ENCODE peak calls at places on chromosomes 6 and 20, in seven cellular contexts. U, T, N, C, F, O and G are unnamed samples. For H3K4me1, the result is how much of the 10 kb centered on the place peaks cover.

GRCh38 chr6:31356946-31357466 is at the start of gene HLA-B:
- DNase-seq in U (peak), T (peak), N (peak), C (peak), F (peak), O (peak), G (peak)

GRCh38 chr6:83708970-83709747 is at the start of gene SNAP91:
- DNase-seq in U (no peak), T (no peak), N (no peak), C (peak), F (peak), O (peak), G (no peak)

GRCh38 chr20:51500936-51501335 is 41.6 kb downstream of the NFATC2 start:
- DNase-seq in U (no peak), T (no peak), N (no peak), C (no peak), F (no peak), O (no peak), G (no peak)

GRCh38 chr20:49215232-49215631 is 4.0 kb upstream of the DDX27 start:
- DNase-seq in U (no peak), T (no peak), N (no peak), C (no peak), F (no peak), O (no peak), G (no peak)

GRCh38 chr6:159788757-159789376 is 535 bp downstream of the TCP1 start:
- DNase-seq in U (no peak), T (no peak), N (no peak), C (peak), F (no peak), O (no peak), G (peak)

GRCh38 chr6:72746276-72746675 is 124.4 kb downstream of the KCNQ5 start:
- DNase-seq in U (no peak), T (no peak), N (no peak), C (no peak), F (no peak), O (no peak), G (no peak)

GRCh38 chr6:44494011-44494501 is 106.5 kb downstream of the CDC5L start:
- DNase-seq in U (no peak), T (peak), N (no peak), C (no peak), F (no peak), O (no peak), G (no peak)

GRCh38 chr20:43322851-43323250 is 133.1 kb upstream of the PTPRT start:
- DNase-seq in U (no peak), T (no peak), N (no peak), C (no peak), F (no peak), O (no peak), G (no peak)

GRCh38 chr20:47370850-47371782 is 14.6 kb upstream of the ZMYND8 start:
- DNase-seq in U (no peak), T (no peak), N (no peak), C (no peak), F (no peak), O (no peak), G (no peak)

GRCh38 chr6:16474834-16475781 is 236.7 kb downstream of the GMPR start:
- DNase-seq in U (no peak), T (no peak), N (no peak), C (no peak), F (no peak), O (no peak), G (no peak)

GRCh38 chr6:117130125-117130524 is 135.2 kb upstream of the VGLL2 start:
- DNase-seq in U (no peak), T (no peak), N (no peak), C (no peak), F (no peak), O (no peak), G (no peak)

GRCh38 chr6:33613794-33614166 is 7.3 kb upstream of the ITPR3 start:
- DNase-seq in U (no peak), T (no peak), N (no peak), C (peak), F (no peak), O (no peak), G (no peak)

GRCh38 chr20:35238170-35238569 is 11.7 kb downstream of the MMP24 start:
- DNase-seq in U (no peak), T (no peak), N (no peak), C (no peak), F (no peak), O (no peak), G (no peak)

GRCh38 chr20:3452690-3453089 is 18.1 kb upstream of the ATRN start:
- DNase-seq in U (no peak), T (no peak), N (no peak), C (no peak), F (no peak), O (no peak), G (no peak)

GRCh38 chr6:90288404-90288803 is 8.2 kb downstream of the BACH2 start:
- DNase-seq in U (no peak), T (no peak), N (no peak), C (no peak), F (no peak), O (no peak), G (no peak)

GRCh38 chr6:130575971-130576370 is 210.2 kb downstream of the TMEM200A start:
- DNase-seq in U (no peak), T (no peak), N (no peak), C (no peak), F (no peak), O (no peak), G (no peak)

GRCh38 chr6:37137881-37138568 is 31.9 kb upstream of the PIM1 start:
- DNase-seq in U (no peak), T (no peak), N (no peak), C (no peak), F (peak), O (no peak), G (no peak)

GRCh38 chr6:91167846-91168245 is 581.0 kb upstream of the MAP3K7 start:
- DNase-seq in U (no peak), T (no peak), N (no peak), C (no peak), F (no peak), O (no peak), G (no peak)

GRCh38 chr6:78157606-78158005 is 504.8 kb downstream of the MEI4 start:
- DNase-seq in U (no peak), T (no peak), N (no peak), C (no peak), F (no peak), O (no peak), G (no peak)

DNA sequence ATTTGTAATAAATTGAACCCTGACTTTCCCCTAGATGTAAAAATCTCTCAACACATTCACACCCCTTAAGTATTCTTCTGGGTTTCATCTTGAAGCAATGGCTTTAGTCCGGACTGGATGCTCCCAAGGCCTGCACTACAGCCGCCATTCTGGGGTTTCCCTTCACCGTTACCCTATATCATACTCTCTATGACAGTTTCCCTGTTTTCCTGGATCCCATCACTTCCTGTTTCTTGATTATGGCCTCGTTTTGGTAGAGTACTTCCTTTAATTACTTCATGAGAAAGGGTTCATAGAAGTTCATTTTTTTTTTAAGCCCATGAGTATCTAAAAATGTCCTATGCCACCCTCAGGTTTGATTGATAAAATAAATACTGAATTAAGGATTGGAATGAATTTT is 11.7 kb downstream of the FIG4 start:
- DNase-seq in U (no peak), T (no peak), N (no peak), C (no peak), F (no peak), O (no peak), G (no peak)
- H3K4me1 ChIP-seq in U (under half), T (under half), N (under half), C (under half), F (under half), O (under half), G (under half)

GRCh38 chr6:25170640-25171039 is 108.5 kb upstream of the CARMIL1 start:
- DNase-seq in U (no peak), T (no peak), N (no peak), C (no peak), F (no peak), O (no peak), G (no peak)
- TF ChIP-seq POLR2A in U (no peak), T (no peak), N (no peak), C (no peak), F (no peak), O (no peak), G (no peak)

GRCh38 chr6:46129634-46130505 is at the start of gene ENPP4:
- DNase-seq in U (peak), T (peak), N (peak), C (peak), F (peak), O (peak), G (peak)
- H3K4me1 ChIP-seq in U (under half), T (under half), N (under half), C (under half), F (under half), O (under half), G (under half)

DNA sequence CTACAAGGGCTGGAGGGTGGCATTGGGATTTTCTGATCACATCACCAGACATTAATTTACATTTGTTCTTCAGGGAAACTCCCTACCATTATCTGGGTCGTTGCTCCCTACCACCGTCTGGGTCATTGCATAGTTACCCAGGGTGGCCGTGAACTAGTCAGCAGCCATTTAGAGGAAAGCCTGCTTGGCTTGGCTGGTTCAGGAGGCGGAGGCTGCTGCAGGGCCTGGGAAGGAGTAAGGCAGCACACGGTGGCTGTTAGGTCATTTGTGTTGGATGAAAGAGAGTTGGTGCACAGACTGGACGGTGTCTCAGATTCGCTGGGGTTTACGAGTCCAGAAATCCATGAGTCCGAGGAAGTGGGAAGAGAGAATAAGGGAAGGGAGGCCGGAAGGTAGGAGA is 17.8 kb downstream of the ARID1B start:
- DNase-seq in U (no peak), T (no peak), N (no peak), C (no peak), F (no peak), O (no peak), G (no peak)
- TF ChIP-seq POLR2A in U (no peak), T (no peak), N (no peak), C (no peak), F (no peak), O (no peak), G (no peak)

GRCh38 chr6:169970306-169970988 is 219.0 kb downstream of the ERMARD start:
- DNase-seq in U (peak), T (no peak), N (no peak), C (peak), F (peak), O (peak), G (peak)

GRCh38 chr6:169966312-169967181 is 215.1 kb downstream of the ERMARD start:
- DNase-seq in U (no peak), T (no peak), N (no peak), C (peak), F (peak), O (peak), G (no peak)

GRCh38 chr6:169967687-169968086 is 216.3 kb downstream of the ERMARD start:
- DNase-seq in U (no peak), T (no peak), N (no peak), C (no peak), F (no peak), O (no peak), G (no peak)

GRCh38 chr6:169969372-169970099 is 218.1 kb downstream of the ERMARD start:
- DNase-seq in U (peak), T (no peak), N (no peak), C (peak), F (no peak), O (peak), G (no peak)

GRCh38 chr6:169968541-169969270 is 217.3 kb downstream of the ERMARD start:
- DNase-seq in U (peak), T (no peak), N (no peak), C (no peak), F (no peak), O (peak), G (no peak)
- H3K4me1 ChIP-seq in U (under half), T (under half), N (under half), C (under half), F (under half), O (under half), G (under half)

DNA sequence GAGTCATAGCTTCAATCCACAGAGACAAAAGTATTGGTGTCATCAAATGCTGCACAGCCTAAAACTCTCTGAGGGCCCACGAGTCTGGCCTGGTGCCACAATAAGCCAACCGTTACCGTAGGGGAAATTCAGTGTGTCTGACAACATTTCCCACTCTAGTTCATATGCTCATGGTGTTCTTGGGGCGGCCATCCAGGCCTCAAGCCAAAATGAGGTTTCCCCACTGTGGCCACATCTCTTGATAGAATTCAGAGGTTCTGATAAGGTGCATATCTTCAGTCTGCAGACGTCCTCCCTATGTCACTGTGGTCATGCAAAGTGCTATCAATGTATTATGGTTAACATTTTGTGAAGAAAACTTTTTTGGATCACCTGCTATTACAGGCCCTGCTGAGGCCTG is 627.7 kb downstream of the QKI start:
- DNase-seq in U (no peak), T (no peak), N (no peak), C (no peak), F (no peak), O (no peak), G (no peak)
- TF ChIP-seq POLR2A in U (no peak), T (no peak), N (no peak), C (no peak), F (no peak), O (no peak), G (no peak)

GRCh38 chr20:25256226-25256859 is 8.5 kb downstream of the PYGB start:
- DNase-seq in U (no peak), T (no peak), N (no peak), C (no peak), F (no peak), O (no peak), G (no peak)
- H3K4me1 ChIP-seq in U (under half), T (under half), N (under half), C (half or more), F (under half), O (under half), G (under half)

GRCh38 chr20:10466855-10467254 is 31.8 kb downstream of the SLX4IP start:
- DNase-seq in U (no peak), T (no peak), N (no peak), C (no peak), F (no peak), O (no peak), G (no peak)

GRCh38 chr20:10469599-10469998 is 34.5 kb downstream of the SLX4IP start:
- DNase-seq in U (no peak), T (peak), N (peak), C (peak), F (no peak), O (no peak), G (no peak)

GRCh38 chr20:10466325-10466724 is 31.2 kb downstream of the SLX4IP start:
- DNase-seq in U (no peak), T (no peak), N (no peak), C (no peak), F (no peak), O (no peak), G (peak)

GRCh38 chr20:10463622-10464021 is 28.5 kb downstream of the SLX4IP start:
- DNase-seq in U (no peak), T (no peak), N (no peak), C (no peak), F (no peak), O (no peak), G (no peak)

DNA sequence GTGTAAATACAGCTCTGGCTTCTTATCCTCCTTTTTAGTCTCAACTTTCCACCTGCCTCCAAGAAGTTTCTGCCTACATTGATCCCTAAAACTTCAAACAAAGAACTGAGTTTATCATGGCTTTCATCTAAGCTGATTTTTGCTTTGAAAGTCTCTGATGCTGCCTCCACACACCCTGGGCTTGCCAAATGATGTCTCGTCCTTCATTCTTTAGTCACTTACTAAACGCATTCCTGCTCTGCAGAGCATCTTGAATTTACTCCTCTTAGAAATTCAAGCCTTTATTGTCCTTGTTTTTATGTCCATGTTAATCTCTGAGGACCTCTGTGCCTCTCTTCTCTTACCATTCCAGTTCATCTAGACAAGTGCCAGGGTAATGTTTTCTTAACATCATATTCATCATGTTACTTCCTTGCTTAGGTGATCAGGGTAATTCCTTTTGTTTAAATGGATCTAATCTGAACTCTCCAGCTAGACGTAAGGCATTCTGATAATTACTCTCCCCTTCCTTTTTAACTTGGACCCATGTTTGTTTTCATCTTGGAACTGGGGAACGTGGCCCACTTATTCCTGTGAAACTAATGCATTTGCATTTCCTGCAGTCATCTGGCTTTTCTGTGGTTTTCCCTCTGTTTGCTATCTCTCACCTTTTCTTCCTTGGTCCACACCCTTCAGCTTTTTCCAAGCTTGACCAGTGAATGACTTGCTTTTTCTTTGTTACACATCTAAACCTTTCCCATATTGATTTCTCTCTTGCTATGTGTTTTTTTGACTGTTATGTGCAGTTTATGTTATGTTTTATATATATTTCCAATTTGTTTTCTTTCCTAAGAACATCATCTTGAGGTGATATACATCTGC is 33.1 kb downstream of the SLX4IP start:
- DNase-seq in U (no peak), T (no peak), N (no peak), C (no peak), F (no peak), O (no peak), G (no peak)
- TF ChIP-seq POLR2A in U (no peak), T (no peak), N (no peak), C (no peak), F (no peak), O (no peak), G (no peak)

DNA sequence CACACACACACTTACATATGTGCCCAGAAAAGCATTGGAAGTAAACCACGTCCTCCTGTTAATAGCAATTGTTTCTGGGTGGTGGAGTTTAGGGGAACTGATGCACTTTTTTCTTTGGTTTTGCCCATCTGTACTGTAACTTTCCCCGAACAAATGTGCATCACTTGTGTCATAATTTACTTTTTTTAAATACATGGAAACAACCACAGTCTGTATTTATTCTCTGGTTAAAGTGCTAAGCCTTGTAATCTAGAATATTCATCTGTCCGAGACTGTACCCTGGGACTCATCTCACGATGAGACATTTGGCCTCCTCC is 61.5 kb upstream of the CD93 start:
- DNase-seq in U (no peak), T (no peak), N (no peak), C (no peak), F (no peak), O (no peak), G (no peak)
- H3K4me1 ChIP-seq in U (under half), T (under half), N (half or more), C (under half), F (under half), O (under half), G (under half)